ENCODE peak calls at places on chromosome 6, in five cellular contexts. Z is MCF 10A, D is kidney epithelial cell, Y is stomach, B is OCI-LY7. N is an unnamed sample.

GRCh38 chr6:75493400-75494064 is at the start of gene FILIP1:
- DNase-seq in Z (no peak), D (peak; percentile 23), Y (no peak), B (no peak), N (no peak)

GRCh38 chr6:86192123-86192522 is 549.4 kb upstream of the SYNCRIP start:
- DNase-seq in Z (peak; percentile 37), D (no peak), Y (no peak), B (peak; percentile 30), N (no peak)

GRCh38 chr6:169398342-169399105 is 144.9 kb upstream of the THBS2 start:
- DNase-seq in Z (no peak), D (no peak), Y (no peak), B (no peak), N (no peak)

GRCh38 chr6:44543664-44544063 is 156.2 kb downstream of the CDC5L start:
- DNase-seq in Z (no peak), D (no peak), Y (no peak), B (no peak), N (no peak)

GRCh38 chr6:127402890-127403617 is 56.1 kb downstream of the KIAA0408 start:
- DNase-seq in Z (no peak), D (no peak), Y (no peak), B (no peak), N (no peak)

GRCh38 chr6:148146717-148147116 is 195.9 kb upstream of the SASH1 start:
- DNase-seq in Z (peak; percentile 76), D (peak; percentile 26), Y (no peak), B (peak; percentile 36), N (no peak)

GRCh38 chr6:143286280-143286795 is 164.2 kb downstream of the ADAT2 start:
- DNase-seq in Z (peak; percentile 91), D (no peak), Y (no peak), B (no peak), N (no peak)

GRCh38 chr6:145809785-145810184 is 4.8 kb downstream of the FBXO30 start:
- DNase-seq in Z (peak; percentile 20), D (no peak), Y (no peak), B (no peak), N (no peak)

GRCh38 chr6:44373051-44373450 is 14.5 kb upstream of the CDC5L start:
- DNase-seq in Z (no peak), D (no peak), Y (no peak), B (no peak), N (no peak)

GRCh38 chr6:161631676-161632194 is 357.9 kb upstream of the AGPAT4 start:
- DNase-seq in Z (peak; percentile 42), D (no peak), Y (no peak), B (no peak), N (no peak)

GRCh38 chr6:8172510-8172909 is 70.2 kb upstream of the EEF1E1 start:
- DNase-seq in Z (no peak), D (no peak), Y (no peak), B (no peak), N (no peak)

GRCh38 chr6:16216501-16217155 is 21.8 kb upstream of the GMPR start:
- DNase-seq in Z (no peak), D (no peak), Y (no peak), B (no peak), N (no peak)

GRCh38 chr6:24907959-24908358 is 27.8 kb downstream of the RIPOR2 start:
- DNase-seq in Z (no peak), D (no peak), Y (no peak), B (peak; percentile 83), N (no peak)

GRCh38 chr6:28977351-28978136 is 27.6 kb downstream of the ZNF311 start:
- DNase-seq in Z (peak; percentile 83), D (no peak), Y (no peak), B (no peak), N (no peak)

GRCh38 chr6:40550096-40550731 is 37.0 kb downstream of the LRFN2 start:
- DNase-seq in Z (peak; percentile 52), D (no peak), Y (peak; percentile 32), B (peak; percentile 47), N (peak; percentile 53)

GRCh38 chr6:169618526-169619490 is 83.0 kb downstream of the WDR27 start:
- DNase-seq in Z (peak; percentile 41), D (no peak), Y (no peak), B (no peak), N (no peak)

GRCh38 chr6:27502508-27503435 is 29.9 kb upstream of the ZNF184 start:
- DNase-seq in Z (peak; percentile 70), D (no peak), Y (peak; percentile 35), B (peak; percentile 82), N (peak; percentile 40)

GRCh38 chr6:129486333-129486732 is 223.6 kb downstream of the ARHGAP18 start:
- DNase-seq in Z (no peak), D (no peak), Y (no peak), B (no peak), N (no peak)

GRCh38 chr6:64591682-64592081 is 956.1 kb downstream of the PHF3 start:
- DNase-seq in Z (no peak), D (no peak), Y (no peak), B (no peak), N (no peak)

GRCh38 chr6:20575125-20575524 is 40.9 kb downstream of the CDKAL1 start:
- DNase-seq in Z (no peak), D (no peak), Y (no peak), B (no peak), N (no peak)

GRCh38 chr6:130839379-130839778 is 12.2 kb downstream of the SMLR1 start:
- DNase-seq in Z (no peak), D (no peak), Y (no peak), B (no peak), N (no peak)

GRCh38 chr6:166179704-166180103 is 12.1 kb upstream of the TBXT start:
- DNase-seq in Z (no peak), D (no peak), Y (no peak), B (peak; percentile 19), N (no peak)

GRCh38 chr6:132136976-132137375 is 185.8 kb upstream of the CCN2 start:
- DNase-seq in Z (no peak), D (no peak), Y (no peak), B (no peak), N (no peak)

GRCh38 chr6:45922728-45923351 is 92.8 kb downstream of the CLIC5 start:
- DNase-seq in Z (peak; percentile 73), D (no peak), Y (peak; percentile 53), B (peak; percentile 39), N (peak; percentile 50)

GRCh38 chr6:66949191-66949661 is 1242.2 kb upstream of the EYS start:
- DNase-seq in Z (no peak), D (no peak), Y (no peak), B (no peak), N (no peak)

GRCh38 chr6:119643866-119644265 is 294.3 kb upstream of the MAN1A1 start:
- DNase-seq in Z (no peak), D (no peak), Y (no peak), B (no peak), N (no peak)

GRCh38 chr6:83467620-83468036 is 36.8 kb upstream of the ME1 start:
- DNase-seq in Z (no peak), D (no peak), Y (no peak), B (no peak), N (no peak)

GRCh38 chr6:42450314-42451145 is 1.2 kb downstream of the TRERF1 start:
- DNase-seq in Z (peak; percentile 18), D (no peak), Y (no peak), B (peak; percentile 11), N (no peak)

GRCh38 chr6:100472674-100473073 is 8.0 kb upstream of the SIM1 start:
- DNase-seq in Z (peak; percentile 65), D (peak; percentile 65), Y (no peak), B (no peak), N (peak; percentile 69)

GRCh38 chr6:145887969-145888368 is 73.4 kb upstream of the FBXO30 start:
- DNase-seq in Z (peak; percentile 10), D (no peak), Y (no peak), B (peak; percentile 64), N (no peak)

GRCh38 chr6:156659317-156660198 is 117.6 kb upstream of the ARID1B start:
- DNase-seq in Z (no peak), D (no peak), Y (no peak), B (peak; percentile 35), N (peak; percentile 43)
- TF ChIP-seq CTCF in Z (no peak), D (no peak), Y (no peak), B (peak; percentile 52), N (no peak)

DNA sequence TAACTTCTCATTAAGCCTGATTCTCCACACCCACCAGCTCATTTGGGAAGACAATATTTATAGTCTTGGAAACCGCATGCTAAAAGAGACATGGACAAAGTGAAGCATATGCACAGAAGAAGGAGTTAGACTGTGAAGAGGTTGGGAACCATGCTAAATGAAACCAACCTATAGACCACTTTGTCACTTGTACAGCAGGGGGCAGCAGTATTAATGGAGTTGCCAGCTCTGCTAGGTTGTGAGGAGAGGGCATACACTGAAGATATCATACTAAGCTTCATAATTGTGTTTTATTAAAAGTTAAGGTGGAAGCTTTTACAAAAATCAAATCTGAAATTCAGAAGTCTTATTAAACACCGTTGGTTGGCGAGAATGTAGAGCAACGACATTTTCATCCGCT is 38.3 kb upstream of the HMGCLL1 start:
- DNase-seq in Z (peak; percentile 70), D (no peak), Y (no peak), B (peak; percentile 5), N (peak; percentile 9)
- TF ChIP-seq CTCF in Z (peak; percentile 43), D (peak; percentile 66), Y (no peak), B (peak; percentile 72), N (peak; percentile 64)

DNA sequence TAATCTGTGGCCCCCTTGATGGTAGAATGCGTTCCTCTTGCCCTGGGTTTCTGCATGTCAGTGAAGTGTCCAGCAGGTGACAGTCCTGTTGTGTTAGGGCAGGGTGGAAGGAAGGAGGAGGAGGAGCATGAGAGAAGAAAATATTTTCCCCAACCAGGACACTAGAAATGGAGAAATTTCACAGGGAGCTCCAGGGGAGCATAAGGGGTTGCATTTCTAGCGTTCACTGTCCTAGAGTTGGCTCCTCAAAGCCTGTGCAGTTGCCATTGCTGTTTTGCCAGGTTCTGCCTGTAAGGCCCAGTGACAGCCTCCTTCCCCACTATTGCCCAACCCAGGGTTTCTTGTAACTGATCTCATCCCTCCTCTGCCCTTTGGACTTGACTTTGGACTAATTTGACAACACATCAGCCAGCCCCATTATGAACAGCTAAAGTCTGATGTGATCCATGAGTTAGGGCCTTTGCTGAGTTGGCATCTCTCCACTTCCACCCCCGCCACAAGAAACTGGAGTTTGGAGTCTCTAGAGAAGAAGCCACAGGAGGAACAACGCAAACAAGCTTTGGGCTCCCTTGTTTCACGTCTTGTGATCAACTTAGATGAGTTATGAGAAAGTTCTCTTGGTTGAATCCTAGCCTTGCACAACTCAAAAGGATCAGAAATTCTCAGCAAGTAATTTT is 14.0 kb upstream of the FAM50B start:
- DNase-seq in Z (peak; percentile 22), D (no peak), Y (peak; percentile 37), B (no peak), N (no peak)
- TF ChIP-seq CTCF in Z (no peak), D (peak; percentile 12), Y (no peak), B (no peak), N (no peak)

DNA sequence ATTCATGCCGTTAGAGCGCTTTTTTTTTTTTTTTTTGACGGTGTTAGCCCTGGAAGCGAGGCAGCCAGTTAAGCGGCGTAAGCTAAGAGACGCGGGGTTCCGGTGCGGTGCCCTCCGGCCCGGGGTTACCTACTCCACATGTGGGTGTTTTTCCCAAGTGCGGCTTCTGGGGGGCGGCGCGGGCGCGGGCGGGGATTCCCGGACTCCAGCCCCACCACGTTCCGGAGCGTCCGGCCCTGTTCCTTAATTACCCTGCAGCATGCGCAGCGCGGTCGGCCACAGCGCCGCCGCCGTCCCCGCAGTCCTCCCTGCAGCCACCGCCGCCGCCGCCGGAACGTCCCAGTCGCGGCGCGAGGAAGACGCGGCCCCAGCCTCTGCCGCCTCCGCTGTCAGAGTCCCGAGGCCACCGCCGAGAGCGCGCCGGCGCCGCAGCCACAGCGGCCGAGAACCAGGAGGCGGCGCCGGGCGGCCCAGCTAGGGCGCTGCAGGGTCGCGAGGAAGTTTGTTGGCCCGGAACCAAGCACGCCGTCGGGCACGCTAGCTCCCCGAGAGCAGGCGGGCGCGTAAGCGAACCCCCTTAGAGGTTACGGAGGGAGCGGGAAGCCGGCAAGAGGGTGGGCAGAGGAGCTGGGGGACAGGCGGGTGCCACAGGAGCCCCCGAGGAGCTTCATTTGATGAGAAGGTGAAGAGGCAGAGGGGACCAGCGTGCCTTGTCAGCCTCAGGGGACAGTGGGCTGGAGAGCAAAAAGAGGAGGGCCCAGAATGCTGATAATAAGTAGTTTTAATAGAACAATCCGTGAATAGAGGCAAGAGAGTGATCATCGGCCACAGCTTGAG is 937 bp downstream of the COL19A1 start:
- DNase-seq in Z (no peak), D (no peak), Y (peak; percentile 62), B (peak; percentile 79), N (peak; percentile 68)
- TF ChIP-seq CTCF in Z (no peak), D (peak; percentile 6), Y (no peak), B (peak; percentile 49), N (peak; percentile 38)